ENCODE peak calls at places on chromosomes 2 and 18, in eight cellular contexts. Y, P, E, H, L, U, F and O are unnamed samples.

GRCh38 chr18:27144672-27145071 is 40.4 kb downstream of the CHST9 start:
- DNase-seq in Y (no peak), P (no peak), E (no peak), H (no peak), L (no peak), U (no peak), F (no peak), O (no peak)

GRCh38 chr2:190947711-190948251 is 66.2 kb downstream of the STAT1 start:
- DNase-seq in Y (peak; percentile 8), P (no peak), E (peak; percentile 88), H (no peak), L (peak; percentile 87), U (peak; percentile 64), F (no peak), O (no peak)

GRCh38 chr2:233023007-233023760 is 9.3 kb upstream of the NEU2 start:
- DNase-seq in Y (no peak), P (no peak), E (no peak), H (no peak), L (no peak), U (no peak), F (no peak), O (no peak)

GRCh38 chr2:215967590-215968373 is 45.6 kb downstream of the MREG start:
- DNase-seq in Y (no peak), P (no peak), E (no peak), H (no peak), L (no peak), U (peak; percentile 55), F (no peak), O (no peak)

GRCh38 chr2:9288233-9288632 is 81.6 kb downstream of the ASAP2 start:
- DNase-seq in Y (peak; percentile 55), P (no peak), E (peak; percentile 90), H (no peak), L (peak; percentile 96), U (no peak), F (no peak), O (no peak)

GRCh38 chr2:131030478-131030971 is 62.7 kb downstream of the FAM168B start:
- DNase-seq in Y (no peak), P (no peak), E (no peak), H (no peak), L (no peak), U (no peak), F (no peak), O (peak; percentile 46)

GRCh38 chr2:217331577-217332139 is 471.8 kb upstream of the TNP1 start:
- DNase-seq in Y (peak; percentile 19), P (no peak), E (peak; percentile 95), H (no peak), L (peak; percentile 47), U (no peak), F (no peak), O (no peak)

GRCh38 chr2:106584304-106584954 is 97.3 kb downstream of the CD8B2 start:
- DNase-seq in Y (no peak), P (no peak), E (no peak), H (no peak), L (no peak), U (no peak), F (no peak), O (no peak)

GRCh38 chr2:10236571-10237391 is 65.9 kb upstream of the HPCAL1 start:
- DNase-seq in Y (no peak), P (no peak), E (no peak), H (no peak), L (no peak), U (no peak), F (no peak), O (no peak)

GRCh38 chr2:188569441-188569840 is 277.8 kb downstream of the GULP1 start:
- DNase-seq in Y (no peak), P (no peak), E (no peak), H (no peak), L (no peak), U (no peak), F (no peak), O (no peak)

GRCh38 chr2:222903234-222904220 is 42.7 kb downstream of the ACSL3 start:
- DNase-seq in Y (peak; percentile 52), P (no peak), E (no peak), H (peak; percentile 86), L (peak; percentile 69), U (peak; percentile 68), F (no peak), O (no peak)

GRCh38 chr18:56890632-56891031 is 239.5 kb downstream of the WDR7 start:
- DNase-seq in Y (peak; percentile 3), P (no peak), E (peak; percentile 97), H (peak; percentile 31), L (peak; percentile 78), U (no peak), F (no peak), O (no peak)

GRCh38 chr2:177832611-177833133 is 239.9 kb downstream of the PDE11A start:
- DNase-seq in Y (no peak), P (no peak), E (no peak), H (no peak), L (no peak), U (no peak), F (no peak), O (no peak)

GRCh38 chr18:66616523-66616983 is 12.7 kb upstream of the CDH19 start:
- DNase-seq in Y (no peak), P (no peak), E (no peak), H (peak; percentile 52), L (no peak), U (no peak), F (no peak), O (no peak)

GRCh38 chr2:156883828-156884615 is 373.5 kb upstream of the GALNT5 start:
- DNase-seq in Y (peak; percentile 3), P (no peak), E (peak; percentile 28), H (no peak), L (peak; percentile 35), U (no peak), F (no peak), O (no peak)

GRCh38 chr2:49903471-49903870 is 749.2 kb upstream of the FSHR start:
- DNase-seq in Y (no peak), P (no peak), E (no peak), H (no peak), L (no peak), U (no peak), F (no peak), O (no peak)

GRCh38 chr2:100606740-100607343 is 44.0 kb downstream of the PDCL3 start:
- DNase-seq in Y (peak; percentile 56), P (no peak), E (peak; percentile 6), H (peak; percentile 73), L (peak; percentile 47), U (peak; percentile 57), F (no peak), O (no peak)

GRCh38 chr18:32271649-32272324 is 81.9 kb downstream of the MEP1B start:
- DNase-seq in Y (peak; percentile 40), P (no peak), E (peak; percentile 43), H (peak; percentile 69), L (peak; percentile 45), U (peak; percentile 14), F (no peak), O (no peak)

GRCh38 chr2:217387776-217388381 is 528.0 kb upstream of the TNP1 start:
- DNase-seq in Y (peak; percentile 11), P (no peak), E (peak; percentile 66), H (no peak), L (no peak), U (no peak), F (no peak), O (no peak)

GRCh38 chr18:74654637-74655036 is 57.0 kb downstream of the ZNF407 start:
- DNase-seq in Y (no peak), P (no peak), E (peak; percentile 15), H (peak; percentile 77), L (peak; percentile 13), U (peak; percentile 11), F (no peak), O (no peak)

GRCh38 chr2:236309669-236310029 is 45.4 kb upstream of the ASB18 start:
- DNase-seq in Y (peak; percentile 36), P (no peak), E (peak; percentile 3), H (peak; percentile 62), L (peak; percentile 1), U (peak; percentile 4), F (no peak), O (no peak)

GRCh38 chr2:196927318-196928225 is 1.1 kb upstream of the PGAP1 start:
- DNase-seq in Y (no peak), P (peak; percentile 31), E (peak; percentile 95), H (peak; percentile 57), L (peak; percentile 92), U (peak; percentile 91), F (no peak), O (no peak)

GRCh38 chr2:238714038-238714528 is 133.8 kb upstream of the TWIST2 start:
- DNase-seq in Y (no peak), P (no peak), E (no peak), H (no peak), L (no peak), U (no peak), F (no peak), O (no peak)

GRCh38 chr2:181892795-181893435 is 1.4 kb downstream of the ITPRID2 start:
- DNase-seq in Y (peak; percentile 22), P (no peak), E (peak; percentile 60), H (no peak), L (peak; percentile 40), U (no peak), F (no peak), O (no peak)

GRCh38 chr2:4049463-4049862 is 346.1 kb downstream of the DCDC2C start:
- DNase-seq in Y (no peak), P (no peak), E (no peak), H (no peak), L (no peak), U (no peak), F (no peak), O (no peak)
- H3K9me3 ChIP-seq in Y (no peaks in the 10 kb centered on the region), P (no peaks in the 10 kb centered on the region), E (no peaks in the 10 kb centered on the region), H (no peaks in the 10 kb centered on the region), L (peaks cover 1% of the 10 kb centered on the region), U (no peaks in the 10 kb centered on the region), F (no peaks in the 10 kb centered on the region), O (no peaks in the 10 kb centered on the region)

GRCh38 chr2:234550056-234550455 is 53.2 kb upstream of the ARL4C start:
- DNase-seq in Y (no peak), P (no peak), E (no peak), H (no peak), L (no peak), U (no peak), F (no peak), O (no peak)
- H3K4me3 ChIP-seq in Y (no peak overlapping the region), P (no peak overlapping the region), E (no peak overlapping the region), H (no peak overlapping the region), L (no peak overlapping the region), U (no peak overlapping the region), F (no peak overlapping the region), O (no peak overlapping the region)

GRCh38 chr2:4168834-4169233 is 465.5 kb downstream of the DCDC2C start:
- DNase-seq in Y (no peak), P (no peak), E (no peak), H (no peak), L (no peak), U (no peak), F (no peak), O (no peak)
- H3K9me3 ChIP-seq in Y (peaks cover 17% of the 10 kb centered on the region), P (no peaks in the 10 kb centered on the region), E (peaks cover 8% of the 10 kb centered on the region), H (peaks cover 16% of the 10 kb centered on the region), L (peaks cover 72% of the 10 kb centered on the region), U (peaks cover 9% of the 10 kb centered on the region), F (peaks cover 4% of the 10 kb centered on the region), O (peaks cover 12% of the 10 kb centered on the region)

DNA sequence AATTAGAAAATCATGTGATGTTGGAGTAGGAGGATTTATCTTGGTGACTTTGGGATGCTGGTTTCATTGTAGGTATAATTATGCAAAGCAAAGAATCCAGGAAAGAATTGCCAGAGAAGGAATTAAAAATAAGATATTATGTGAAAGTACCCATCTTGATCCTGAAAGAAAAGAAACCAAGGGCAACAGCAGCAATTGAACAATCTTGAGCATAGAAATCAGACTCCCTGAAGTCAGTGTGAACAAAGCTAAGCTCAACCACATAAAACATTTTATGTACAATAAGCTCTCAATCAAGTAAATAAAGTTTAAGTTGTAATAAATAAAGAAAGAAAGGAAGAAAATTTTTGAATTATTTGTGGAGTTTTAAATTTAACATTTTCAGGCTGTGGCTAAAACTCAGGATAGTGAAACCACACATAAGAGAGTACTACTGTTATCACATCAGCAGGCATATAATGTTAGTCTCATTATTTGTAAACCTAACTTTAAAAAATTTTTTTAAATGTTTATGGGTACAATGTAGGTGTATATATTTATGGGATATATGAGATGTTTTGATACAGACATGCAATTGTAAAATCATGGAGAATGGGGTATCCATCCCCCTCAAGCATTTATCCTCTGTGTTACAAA is 32.8 kb upstream of the GPR55 start:
- DNase-seq in Y (no peak), P (no peak), E (no peak), H (no peak), L (no peak), U (peak; percentile 30), F (no peak), O (no peak)
- H3K4me3 ChIP-seq in Y (peak overlapping the region; percentile 43), P (peak overlapping the region; percentile 35), E (peak overlapping the region; percentile 54), H (peak overlapping the region; percentile 65), L (no peak overlapping the region), U (peak overlapping the region; percentile 65), F (peak overlapping the region; percentile 66), O (peak overlapping the region; percentile 8)